ENCODE peak calls at places on chromosomes 1 and 21, in ten cellular contexts. X is mesendoderm, M is Panc1, H is tibial nerve, S is ovary, U is fibroblast of lung, D is PC-9, B is endodermal cell, K is GM23338, F is spleen. E is an unnamed sample. For H3K4me1, the result is how much of the 10 kb centered on the place peaks cover.

GRCh38 chr1:1284370-1285101 is 4.3 kb downstream of the SCNN1D start:
- DNase-seq in X (no peak), M (no peak), H (no peak), S (no peak), U (no peak), D (no peak), B (no peak), K (no peak), F (no peak), E (no peak)

GRCh38 chr1:200438911-200439310 is 29.1 kb upstream of the ZNF281 start:
- DNase-seq in X (no peak), M (no peak), H (no peak), S (no peak), U (peak), D (no peak), B (no peak), K (no peak), F (no peak), E (no peak)

GRCh38 chr1:12636098-12636950 is 7.6 kb upstream of the AADACL4 start:
- DNase-seq in X (peak), M (no peak), H (peak), S (no peak), U (no peak), D (no peak), B (peak), K (peak), F (peak), E (no peak)

GRCh38 chr1:154951901-154952657 is 3.8 kb downstream of the PBXIP1 start:
- DNase-seq in X (no peak), M (no peak), H (no peak), S (peak), U (no peak), D (no peak), B (no peak), K (no peak), F (peak), E (no peak)

GRCh38 chr1:213698092-213698702 is 289.6 kb upstream of the PROX1 start:
- DNase-seq in X (no peak), M (no peak), H (no peak), S (no peak), U (no peak), D (no peak), B (no peak), K (no peak), F (no peak), E (no peak)

GRCh38 chr1:153771841-153772593 is 3.2 kb upstream of the SLC27A3 start:
- DNase-seq in X (peak), M (no peak), H (no peak), S (peak), U (no peak), D (no peak), B (peak), K (peak), F (peak), E (no peak)

GRCh38 chr1:115641762-115642167 is at the start of gene VANGL1:
- DNase-seq in X (peak), M (no peak), H (no peak), S (peak), U (peak), D (peak), B (peak), K (peak), F (peak), E (peak)

GRCh38 chr1:19057182-19057779 is 100.8 kb upstream of the IFFO2 start:
- DNase-seq in X (no peak), M (no peak), H (no peak), S (no peak), U (no peak), D (no peak), B (no peak), K (no peak), F (no peak), E (no peak)

GRCh38 chr1:117661027-117661426 is 55.2 kb downstream of the TENT5C start:
- DNase-seq in X (no peak), M (no peak), H (no peak), S (no peak), U (no peak), D (no peak), B (no peak), K (no peak), F (no peak), E (no peak)

GRCh38 chr1:147171399-147172167 is 687 bp downstream of the PRKAB2 start:
- DNase-seq in X (no peak), M (no peak), H (no peak), S (peak), U (peak), D (peak), B (no peak), K (peak), F (no peak), E (no peak)

GRCh38 chr1:43547538-43548072 is 16.9 kb downstream of the PTPRF start:
- DNase-seq in X (no peak), M (no peak), H (no peak), S (no peak), U (no peak), D (no peak), B (no peak), K (no peak), F (no peak), E (no peak)

GRCh38 chr1:84375965-84376910 is 22.0 kb upstream of the DNASE2B start:
- DNase-seq in X (no peak), M (no peak), H (no peak), S (no peak), U (peak), D (no peak), B (no peak), K (no peak), F (no peak), E (no peak)

GRCh38 chr1:106960412-106960811 is 96.1 kb upstream of the PRMT6 start:
- DNase-seq in X (no peak), M (no peak), H (no peak), S (no peak), U (no peak), D (no peak), B (no peak), K (no peak), F (no peak), E (no peak)

GRCh38 chr1:53014791-53015507 is 47.1 kb upstream of the PODN start:
- DNase-seq in X (peak), M (peak), H (peak), S (peak), U (peak), D (peak), B (peak), K (peak), F (peak), E (peak)

GRCh38 chr21:39385299-39386145 is 36.6 kb upstream of the HMGN1 start:
- DNase-seq in X (no peak), M (no peak), H (no peak), S (peak), U (peak), D (peak), B (no peak), K (no peak), F (peak), E (peak)

GRCh38 chr1:201224671-201225400 is 34.2 kb downstream of the IGFN1 start:
- DNase-seq in X (no peak), M (no peak), H (no peak), S (no peak), U (no peak), D (no peak), B (peak), K (no peak), F (no peak), E (no peak)

GRCh38 chr1:36351222-36351977 is 28.0 kb upstream of the EVA1B start:
- DNase-seq in X (peak), M (no peak), H (no peak), S (no peak), U (peak), D (peak), B (no peak), K (no peak), F (peak), E (no peak)

GRCh38 chr1:78833491-78833890 is 173.0 kb downstream of the ADGRL4 start:
- DNase-seq in X (no peak), M (peak), H (no peak), S (no peak), U (peak), D (no peak), B (no peak), K (no peak), F (no peak), E (no peak)

GRCh38 chr1:207103892-207104373 is at the start of gene C4BPA:
- DNase-seq in X (no peak), M (no peak), H (no peak), S (no peak), U (no peak), D (no peak), B (no peak), K (no peak), F (no peak), E (no peak)

GRCh38 chr1:174726167-174726879 is 273.4 kb upstream of the CACYBP start:
- DNase-seq in X (peak), M (no peak), H (no peak), S (no peak), U (peak), D (no peak), B (no peak), K (peak), F (no peak), E (no peak)

GRCh38 chr1:154809436-154810413 is 60.4 kb downstream of the KCNN3 start:
- DNase-seq in X (no peak), M (no peak), H (no peak), S (no peak), U (no peak), D (peak), B (no peak), K (no peak), F (no peak), E (no peak)

GRCh38 chr1:109084563-109085517 is 5.7 kb upstream of the TMEM167B start:
- DNase-seq in X (no peak), M (no peak), H (no peak), S (no peak), U (no peak), D (no peak), B (no peak), K (no peak), F (no peak), E (no peak)

GRCh38 chr1:223709598-223709997 is 2.7 kb upstream of the CAPN2 start:
- DNase-seq in X (no peak), M (no peak), H (no peak), S (no peak), U (peak), D (no peak), B (no peak), K (no peak), F (no peak), E (no peak)

GRCh38 chr1:33575324-33575879 is 103.0 kb downstream of the ZSCAN20 start:
- DNase-seq in X (no peak), M (no peak), H (no peak), S (no peak), U (no peak), D (no peak), B (no peak), K (no peak), F (no peak), E (no peak)

GRCh38 chr1:169461390-169462001 is 24.2 kb downstream of the SLC19A2 start:
- DNase-seq in X (no peak), M (no peak), H (no peak), S (no peak), U (no peak), D (no peak), B (no peak), K (no peak), F (no peak), E (no peak)

GRCh38 chr1:169456029-169456428 is 28.8 kb upstream of the CCDC181 start:
- DNase-seq in X (no peak), M (no peak), H (no peak), S (no peak), U (no peak), D (no peak), B (no peak), K (no peak), F (no peak), E (no peak)

GRCh38 chr1:169457443-169457842 is 28.3 kb downstream of the SLC19A2 start:
- DNase-seq in X (no peak), M (no peak), H (no peak), S (no peak), U (no peak), D (no peak), B (no peak), K (no peak), F (no peak), E (no peak)

GRCh38 chr1:169462385-169462784 is 23.4 kb downstream of the SLC19A2 start:
- DNase-seq in X (no peak), M (no peak), H (no peak), S (no peak), U (no peak), D (no peak), B (no peak), K (no peak), F (no peak), E (no peak)

DNA sequence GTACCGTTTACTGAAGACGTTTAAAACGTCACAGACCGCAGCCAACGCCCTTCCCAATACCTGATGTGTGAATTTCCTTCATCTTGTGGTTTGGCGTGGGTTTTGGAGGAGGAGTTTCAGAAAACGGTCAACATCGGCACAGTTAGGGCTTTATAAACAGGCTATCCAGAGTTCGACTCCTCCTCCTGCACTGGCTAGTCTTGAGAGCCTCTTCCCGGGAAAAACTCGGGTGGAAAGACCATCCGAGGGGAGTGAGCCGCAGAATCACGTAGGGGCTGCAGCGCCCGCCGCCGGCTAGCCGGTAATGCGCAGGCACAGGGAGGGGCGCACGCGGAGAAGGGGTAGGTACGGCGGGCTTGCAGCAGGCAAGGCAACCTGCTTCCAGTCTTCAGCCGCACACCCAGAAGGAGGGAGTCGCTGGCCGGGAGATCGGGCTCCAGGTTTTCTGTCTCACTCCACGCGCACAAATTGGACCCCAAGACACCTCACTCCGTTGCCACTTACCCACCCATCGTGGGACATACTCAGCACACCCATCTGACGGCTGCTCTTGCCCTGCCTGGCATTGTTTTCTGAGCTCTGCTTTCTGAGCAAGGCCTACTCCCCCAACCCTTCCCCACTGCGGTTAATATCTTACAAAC is 25.4 kb downstream of the SLC19A2 start:
- DNase-seq in X (peak), M (peak), H (no peak), S (peak), U (peak), D (no peak), B (peak), K (peak), F (no peak), E (peak)
- H3K4me3 ChIP-seq in X (peak), M (peak), H (peak), S (no peak), U (peak), D (no peak), B (no peak), K (peak), F (peak), E (peak)

DNA sequence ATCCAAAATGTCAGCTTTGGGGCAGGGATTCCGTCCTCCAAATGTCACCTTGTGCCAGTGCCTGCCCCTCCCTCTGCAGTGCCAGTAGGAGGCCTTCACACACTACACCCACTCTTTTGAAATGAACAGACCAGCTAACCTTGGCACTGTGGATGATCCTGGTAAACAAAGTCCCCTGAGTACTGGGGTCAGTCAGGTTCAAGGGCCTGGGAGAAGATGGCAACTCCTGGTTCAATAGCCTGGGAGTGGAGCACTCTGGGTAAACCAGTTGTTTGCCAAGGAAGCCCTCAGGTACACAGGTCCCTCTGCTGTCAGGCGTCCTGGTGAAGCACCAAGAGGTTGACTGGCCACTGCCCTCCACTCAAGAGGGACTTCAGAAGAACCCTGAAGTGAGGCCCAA is 30.4 kb downstream of the RIPK4 start:
- DNase-seq in X (no peak), M (no peak), H (no peak), S (no peak), U (no peak), D (no peak), B (no peak), K (no peak), F (no peak), E (no peak)
- H3K27ac ChIP-seq in X (no peak), M (peak), H (no peak), S (no peak), U (no peak), D (peak), B (no peak), K (no peak), F (no peak), E (no peak)

DNA sequence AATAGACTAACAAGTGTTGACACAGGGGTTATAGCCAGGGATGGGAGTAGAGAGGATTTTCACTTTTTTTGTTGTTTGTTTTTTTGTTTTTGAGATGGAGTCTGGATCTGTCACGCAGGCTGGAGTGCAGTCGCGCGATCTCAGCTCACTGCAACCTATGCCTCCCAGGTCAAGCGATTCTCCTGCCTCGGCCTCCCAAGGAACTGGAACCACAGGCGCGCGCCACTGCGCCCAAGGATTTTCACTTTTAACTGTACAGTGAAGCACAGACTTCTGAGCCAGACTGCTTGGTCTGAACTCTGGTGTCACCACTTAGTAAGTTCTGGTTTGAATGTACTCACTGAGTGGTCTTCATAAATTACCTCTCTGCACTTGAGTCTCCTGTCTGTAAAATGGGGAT is 40.2 kb upstream of the WASF2 start:
- DNase-seq in X (no peak), M (no peak), H (no peak), S (no peak), U (no peak), D (no peak), B (no peak), K (no peak), F (no peak), E (no peak)
- H3K4me1 ChIP-seq in X (under half), M (under half), H (under half), S (under half), U (under half), D (under half), B (under half), K (under half), F (half or more), E (under half)

GRCh38 chr1:242525360-242525722 is 844 bp upstream of the PLD5 start:
- DNase-seq in X (no peak), M (no peak), H (no peak), S (no peak), U (no peak), D (no peak), B (no peak), K (peak), F (no peak), E (no peak)
- H3K4me3 ChIP-seq in X (peak), M (no peak), H (peak), S (peak), U (no peak), D (no peak), B (peak), K (peak), F (peak), E (peak)

E was measured in stomach.